ENCODE peak calls at places on chromosomes 3 and 15, in nine cellular contexts. One of them, this sample, is unnamed.

GRCh38 chr15:77620960-77621647 is 11.6 kb downstream of the LINGO1 start:
- DNase-seq in GM06990: no peak
- DNase-seq in esophagus squamous epithelium: no peak
- DNase-seq in GM12878: no peak
- DNase-seq in tibial artery: no peak
- DNase-seq in transverse colon: no peak
- DNase-seq in heart left ventricle: no peak
- DNase-seq in nephron progenitor cell: no peak
- DNase-seq in WERI-Rb-1: no peak
- DNase-seq in this sample: no peak

GRCh38 chr15:36414670-36415069 is 164.8 kb upstream of the CDIN1 start:
- DNase-seq in GM06990: no peak
- DNase-seq in tibial artery: no peak
- DNase-seq in GM12878: no peak
- DNase-seq in esophagus squamous epithelium: no peak
- DNase-seq in nephron progenitor cell: no peak
- DNase-seq in transverse colon: no peak
- DNase-seq in WERI-Rb-1: no peak
- DNase-seq in heart left ventricle: no peak
- DNase-seq in this sample: no peak

GRCh38 chr3:144104146-144104545 is 132.5 kb downstream of the DIPK2A start:
- DNase-seq in transverse colon: no peak
- DNase-seq in esophagus squamous epithelium: no peak
- DNase-seq in nephron progenitor cell: no peak
- DNase-seq in WERI-Rb-1: peak; percentile 24
- DNase-seq in GM06990: no peak
- DNase-seq in GM12878: no peak
- DNase-seq in heart left ventricle: no peak
- DNase-seq in tibial artery: no peak
- DNase-seq in this sample: no peak

GRCh38 chr3:59150039-59150438 is 100.2 kb upstream of the CFAP20DC start:
- DNase-seq in WERI-Rb-1: no peak
- DNase-seq in GM06990: no peak
- DNase-seq in transverse colon: no peak
- DNase-seq in heart left ventricle: no peak
- DNase-seq in nephron progenitor cell: no peak
- DNase-seq in tibial artery: no peak
- DNase-seq in esophagus squamous epithelium: no peak
- DNase-seq in GM12878: no peak
- DNase-seq in this sample: no peak

GRCh38 chr3:104323226-104323625 is 1043.5 kb upstream of the ALCAM start:
- DNase-seq in GM12878: no peak
- DNase-seq in tibial artery: no peak
- DNase-seq in nephron progenitor cell: no peak
- DNase-seq in heart left ventricle: no peak
- DNase-seq in GM06990: no peak
- DNase-seq in transverse colon: no peak
- DNase-seq in esophagus squamous epithelium: no peak
- DNase-seq in WERI-Rb-1: peak; percentile 17
- DNase-seq in this sample: no peak

GRCh38 chr3:69739204-69740102 is at the start of gene MITF:
- DNase-seq in GM06990: peak; percentile 82
- DNase-seq in esophagus squamous epithelium: peak; percentile 24
- DNase-seq in nephron progenitor cell: peak; percentile 91
- DNase-seq in transverse colon: peak; percentile 89
- DNase-seq in heart left ventricle: peak; percentile 95
- DNase-seq in WERI-Rb-1: peak; percentile 91
- DNase-seq in tibial artery: peak; percentile 96
- DNase-seq in GM12878: peak; percentile 26
- DNase-seq in this sample: peak; percentile 89

GRCh38 chr3:45154641-45155147 is 8.5 kb upstream of the CDCP1 start:
- DNase-seq in GM06990: no peak
- DNase-seq in WERI-Rb-1: no peak
- DNase-seq in GM12878: no peak
- DNase-seq in heart left ventricle: no peak
- DNase-seq in esophagus squamous epithelium: no peak
- DNase-seq in tibial artery: no peak
- DNase-seq in transverse colon: no peak
- DNase-seq in nephron progenitor cell: no peak
- DNase-seq in this sample: no peak

GRCh38 chr15:52348056-52348745 is 52.6 kb upstream of the MYO5C start:
- DNase-seq in heart left ventricle: no peak
- DNase-seq in WERI-Rb-1: no peak
- DNase-seq in tibial artery: no peak
- DNase-seq in GM06990: no peak
- DNase-seq in transverse colon: no peak
- DNase-seq in esophagus squamous epithelium: no peak
- DNase-seq in GM12878: no peak
- DNase-seq in nephron progenitor cell: no peak
- DNase-seq in this sample: no peak

GRCh38 chr3:8962226-8962861 is 928 bp downstream of the RAD18 start:
- DNase-seq in WERI-Rb-1: no peak
- DNase-seq in GM12878: no peak
- DNase-seq in GM06990: no peak
- DNase-seq in nephron progenitor cell: no peak
- DNase-seq in heart left ventricle: no peak
- DNase-seq in esophagus squamous epithelium: no peak
- DNase-seq in transverse colon: no peak
- DNase-seq in tibial artery: no peak
- DNase-seq in this sample: no peak

GRCh38 chr15:30956216-30956803 is 35.1 kb downstream of the MTMR10 start:
- DNase-seq in esophagus squamous epithelium: no peak
- DNase-seq in GM06990: no peak
- DNase-seq in nephron progenitor cell: no peak
- DNase-seq in GM12878: no peak
- DNase-seq in heart left ventricle: no peak
- DNase-seq in WERI-Rb-1: no peak
- DNase-seq in tibial artery: no peak
- DNase-seq in transverse colon: no peak
- DNase-seq in this sample: no peak

GRCh38 chr15:62734706-62735105 is 307.8 kb upstream of the TPM1 start:
- DNase-seq in transverse colon: no peak
- DNase-seq in nephron progenitor cell: no peak
- DNase-seq in GM06990: no peak
- DNase-seq in WERI-Rb-1: no peak
- DNase-seq in tibial artery: no peak
- DNase-seq in GM12878: no peak
- DNase-seq in esophagus squamous epithelium: no peak
- DNase-seq in heart left ventricle: no peak
- DNase-seq in this sample: no peak

GRCh38 chr3:71127052-71127451 is 456.5 kb downstream of the FOXP1 start:
- DNase-seq in heart left ventricle: no peak
- DNase-seq in transverse colon: no peak
- DNase-seq in GM12878: no peak
- DNase-seq in WERI-Rb-1: no peak
- DNase-seq in tibial artery: no peak
- DNase-seq in esophagus squamous epithelium: no peak
- DNase-seq in nephron progenitor cell: no peak
- DNase-seq in GM06990: no peak
- DNase-seq in this sample: no peak

GRCh38 chr3:156551746-156552145 is 3.2 kb downstream of the SSR3 start:
- DNase-seq in GM06990: no peak
- DNase-seq in heart left ventricle: no peak
- DNase-seq in GM12878: no peak
- DNase-seq in tibial artery: no peak
- DNase-seq in esophagus squamous epithelium: no peak
- DNase-seq in WERI-Rb-1: no peak
- DNase-seq in transverse colon: no peak
- DNase-seq in nephron progenitor cell: no peak
- DNase-seq in this sample: no peak

GRCh38 chr3:133301194-133301593 is 98.7 kb upstream of the BFSP2 start:
- DNase-seq in tibial artery: no peak
- DNase-seq in GM06990: no peak
- DNase-seq in heart left ventricle: no peak
- DNase-seq in esophagus squamous epithelium: no peak
- DNase-seq in nephron progenitor cell: no peak
- DNase-seq in WERI-Rb-1: no peak
- DNase-seq in GM12878: no peak
- DNase-seq in transverse colon: no peak
- DNase-seq in this sample: no peak

GRCh38 chr3:71859128-71859519 is 74.2 kb upstream of the PROK2 start:
- DNase-seq in tibial artery: no peak
- DNase-seq in transverse colon: no peak
- DNase-seq in GM12878: no peak
- DNase-seq in heart left ventricle: no peak
- DNase-seq in nephron progenitor cell: no peak
- DNase-seq in esophagus squamous epithelium: no peak
- DNase-seq in WERI-Rb-1: no peak
- DNase-seq in GM06990: no peak
- DNase-seq in this sample: no peak

GRCh38 chr3:20930034-20930433 is 744.0 kb upstream of the SGO1 start:
- DNase-seq in WERI-Rb-1: peak; percentile 47
- DNase-seq in tibial artery: no peak
- DNase-seq in esophagus squamous epithelium: no peak
- DNase-seq in heart left ventricle: no peak
- DNase-seq in nephron progenitor cell: no peak
- DNase-seq in GM06990: no peak
- DNase-seq in GM12878: no peak
- DNase-seq in transverse colon: no peak
- DNase-seq in this sample: peak; percentile 26
- TF ChIP-seq CTCF in WERI-Rb-1: peak; percentile 58
- TF ChIP-seq CTCF in tibial artery: no peak
- TF ChIP-seq CTCF in esophagus squamous epithelium: no peak
- TF ChIP-seq CTCF in heart left ventricle: peak; percentile 15
- TF ChIP-seq CTCF in nephron progenitor cell: peak; percentile 36
- TF ChIP-seq CTCF in GM06990: peak; percentile 34
- TF ChIP-seq CTCF in GM12878: peak; percentile 36
- TF ChIP-seq CTCF in transverse colon: no peak
- TF ChIP-seq CTCF in this sample: no peak

DNA sequence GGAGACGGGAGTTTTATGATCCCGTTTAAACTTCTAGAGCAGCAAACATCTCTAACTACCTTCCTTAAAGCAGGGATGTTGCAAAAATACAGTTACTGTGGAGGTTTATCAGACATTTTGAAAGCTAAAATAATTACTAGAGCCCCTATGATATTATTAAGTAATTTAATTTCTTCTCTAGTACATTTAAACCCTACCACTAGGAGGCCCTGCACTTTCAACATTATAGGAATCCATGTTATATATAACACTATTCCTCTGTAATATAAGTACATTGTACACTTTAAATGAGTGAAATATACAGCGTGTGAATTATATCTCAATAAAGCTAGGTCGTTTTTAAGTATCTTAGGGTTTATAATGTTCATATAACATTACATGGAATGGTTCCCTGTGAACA is 11.5 kb downstream of the SETMAR start:
- DNase-seq in tibial artery: no peak
- DNase-seq in nephron progenitor cell: no peak
- DNase-seq in WERI-Rb-1: no peak
- DNase-seq in GM12878: no peak
- DNase-seq in esophagus squamous epithelium: no peak
- DNase-seq in heart left ventricle: no peak
- DNase-seq in GM06990: no peak
- DNase-seq in transverse colon: no peak
- DNase-seq in this sample: no peak
- TF ChIP-seq CTCF in tibial artery: no peak
- TF ChIP-seq CTCF in nephron progenitor cell: peak; percentile 21
- TF ChIP-seq CTCF in WERI-Rb-1: no peak
- TF ChIP-seq CTCF in GM12878: no peak
- TF ChIP-seq CTCF in esophagus squamous epithelium: no peak
- TF ChIP-seq CTCF in heart left ventricle: no peak
- TF ChIP-seq CTCF in GM06990: peak; percentile 34
- TF ChIP-seq CTCF in transverse colon: no peak
- TF ChIP-seq CTCF in this sample: peak; percentile 67

GRCh38 chr15:86021281-86022264 is 58.1 kb upstream of the AGBL1 start:
- DNase-seq in nephron progenitor cell: no peak
- DNase-seq in tibial artery: no peak
- DNase-seq in GM06990: no peak
- DNase-seq in GM12878: no peak
- DNase-seq in transverse colon: peak; percentile 37
- DNase-seq in heart left ventricle: no peak
- DNase-seq in WERI-Rb-1: no peak
- DNase-seq in esophagus squamous epithelium: no peak
- DNase-seq in this sample: no peak
- TF ChIP-seq CTCF in nephron progenitor cell: no peak
- TF ChIP-seq CTCF in tibial artery: no peak
- TF ChIP-seq CTCF in GM06990: no peak
- TF ChIP-seq CTCF in GM12878: no peak
- TF ChIP-seq CTCF in transverse colon: no peak
- TF ChIP-seq CTCF in heart left ventricle: no peak
- TF ChIP-seq CTCF in WERI-Rb-1: no peak
- TF ChIP-seq CTCF in esophagus squamous epithelium: no peak
- TF ChIP-seq CTCF in this sample: no peak

GRCh38 chr15:84590406-84590805 is 10.4 kb upstream of the ZSCAN2 start:
- DNase-seq in transverse colon: no peak
- DNase-seq in GM06990: no peak
- DNase-seq in heart left ventricle: no peak
- DNase-seq in WERI-Rb-1: no peak
- DNase-seq in GM12878: no peak
- DNase-seq in tibial artery: no peak
- DNase-seq in nephron progenitor cell: no peak
- DNase-seq in esophagus squamous epithelium: no peak
- DNase-seq in this sample: no peak

GRCh38 chr15:84586641-84587160 is 14.1 kb upstream of the ZSCAN2 start:
- DNase-seq in heart left ventricle: no peak
- DNase-seq in WERI-Rb-1: no peak
- DNase-seq in transverse colon: no peak
- DNase-seq in nephron progenitor cell: no peak
- DNase-seq in GM06990: no peak
- DNase-seq in esophagus squamous epithelium: no peak
- DNase-seq in GM12878: no peak
- DNase-seq in tibial artery: no peak
- DNase-seq in this sample: no peak

GRCh38 chr15:84591815-84592214 is 9.0 kb upstream of the ZSCAN2 start:
- DNase-seq in WERI-Rb-1: no peak
- DNase-seq in esophagus squamous epithelium: no peak
- DNase-seq in tibial artery: no peak
- DNase-seq in transverse colon: no peak
- DNase-seq in GM06990: no peak
- DNase-seq in heart left ventricle: no peak
- DNase-seq in nephron progenitor cell: no peak
- DNase-seq in GM12878: no peak
- DNase-seq in this sample: no peak

GRCh38 chr15:84582583-84583157 is 18.1 kb upstream of the ZSCAN2 start:
- DNase-seq in WERI-Rb-1: no peak
- DNase-seq in esophagus squamous epithelium: no peak
- DNase-seq in heart left ventricle: no peak
- DNase-seq in GM12878: no peak
- DNase-seq in transverse colon: no peak
- DNase-seq in tibial artery: no peak
- DNase-seq in GM06990: no peak
- DNase-seq in nephron progenitor cell: no peak
- DNase-seq in this sample: no peak

GRCh38 chr15:84588053-84588874 is 12.5 kb upstream of the ZSCAN2 start:
- DNase-seq in GM12878: no peak
- DNase-seq in GM06990: peak; percentile 76
- DNase-seq in esophagus squamous epithelium: peak; percentile 30
- DNase-seq in transverse colon: peak; percentile 91
- DNase-seq in heart left ventricle: peak; percentile 92
- DNase-seq in tibial artery: peak; percentile 84
- DNase-seq in nephron progenitor cell: peak; percentile 94
- DNase-seq in WERI-Rb-1: peak; percentile 90
- DNase-seq in this sample: peak; percentile 91
- TF ChIP-seq CTCF in GM12878: peak; percentile 72
- TF ChIP-seq CTCF in GM06990: peak; percentile 91
- TF ChIP-seq CTCF in esophagus squamous epithelium: peak; percentile 62
- TF ChIP-seq CTCF in transverse colon: peak; percentile 93
- TF ChIP-seq CTCF in heart left ventricle: peak; percentile 97
- TF ChIP-seq CTCF in tibial artery: peak; percentile 96
- TF ChIP-seq CTCF in nephron progenitor cell: peak; percentile 83
- TF ChIP-seq CTCF in WERI-Rb-1: peak; percentile 84
- TF ChIP-seq CTCF in this sample: peak; percentile 78

This sample was measured in endothelial cell.